ENCODE peak calls at places on chromosomes 6 and 20, in nine cellular contexts. V, F, G, U, J, I, D, O and P are unnamed samples.
A peak's percentile ranks its signal among the peaks of the same experiment; 100 is the strongest.

GRCh38 chr20:31695849-31696804 is 26.5 kb downstream of the BCL2L1 start:
- DNase-seq in V (no peak), F (no peak), G (peak; percentile 55), U (no peak), J (no peak), I (no peak), D (no peak), O (no peak), P (no peak)

GRCh38 chr6:125099211-125100017 is 54.2 kb upstream of the TPD52L1 start:
- DNase-seq in V (peak; percentile 64), F (peak; percentile 79), G (peak; percentile 63), U (peak; percentile 73), J (peak; percentile 58), I (peak; percentile 58), D (no peak), O (no peak), P (peak; percentile 46)

GRCh38 chr6:19153270-19153980 is 683.7 kb upstream of the ID4 start:
- DNase-seq in V (no peak), F (no peak), G (no peak), U (no peak), J (no peak), I (no peak), D (peak; percentile 17), O (no peak), P (no peak)

GRCh38 chr6:164208371-164208770 is 793.9 kb downstream of the QKI start:
- DNase-seq in V (no peak), F (no peak), G (no peak), U (no peak), J (no peak), I (no peak), D (no peak), O (no peak), P (no peak)

GRCh38 chr6:10269814-10270472 is 144.9 kb downstream of the TFAP2A start:
- DNase-seq in V (no peak), F (no peak), G (no peak), U (no peak), J (no peak), I (no peak), D (no peak), O (no peak), P (no peak)

GRCh38 chr20:2692036-2692885 is at the start of gene EBF4:
- DNase-seq in V (peak; percentile 68), F (peak; percentile 30), G (peak; percentile 61), U (peak; percentile 53), J (no peak), I (peak; percentile 40), D (no peak), O (peak; percentile 15), P (peak; percentile 65)

GRCh38 chr6:169807219-169807618 is 55.8 kb downstream of the ERMARD start:
- DNase-seq in V (peak; percentile 25), F (no peak), G (no peak), U (no peak), J (no peak), I (no peak), D (no peak), O (no peak), P (no peak)

GRCh38 chr20:41095110-41095969 is 42.0 kb upstream of the PLCG1 start:
- DNase-seq in V (peak; percentile 73), F (peak; percentile 11), G (peak; percentile 46), U (peak; percentile 4), J (peak; percentile 37), I (peak; percentile 67), D (no peak), O (peak; percentile 46), P (no peak)

GRCh38 chr6:170093658-170094596 is 197.0 kb downstream of the DLL1 start:
- DNase-seq in V (no peak), F (no peak), G (no peak), U (no peak), J (no peak), I (no peak), D (no peak), O (no peak), P (no peak)

GRCh38 chr6:14721103-14721758 is 524.6 kb upstream of the JARID2 start:
- DNase-seq in V (peak; percentile 94), F (no peak), G (no peak), U (no peak), J (peak; percentile 8), I (no peak), D (no peak), O (no peak), P (no peak)

GRCh38 chr20:24469116-24470030 is at the start of gene SYNDIG1:
- DNase-seq in V (no peak), F (peak; percentile 86), G (peak; percentile 37), U (peak; percentile 55), J (peak; percentile 59), I (peak; percentile 44), D (no peak), O (no peak), P (peak; percentile 54)

GRCh38 chr6:141077355-141078333 is 1055.1 kb upstream of the GJE1 start:
- DNase-seq in V (peak; percentile 63), F (no peak), G (no peak), U (no peak), J (peak; percentile 28), I (no peak), D (no peak), O (no peak), P (no peak)

GRCh38 chr6:167130712-167131684 is 8.1 kb downstream of the CCR6 start:
- DNase-seq in V (no peak), F (no peak), G (no peak), U (no peak), J (no peak), I (peak; percentile 37), D (no peak), O (no peak), P (no peak)

GRCh38 chr6:166543603-166544293 is 42.7 kb downstream of the RAMACL start:
- DNase-seq in V (no peak), F (no peak), G (no peak), U (no peak), J (no peak), I (no peak), D (no peak), O (no peak), P (no peak)

GRCh38 chr20:33531047-33531877 is 41.4 kb downstream of the CBFA2T2 start:
- DNase-seq in V (no peak), F (no peak), G (no peak), U (no peak), J (no peak), I (peak; percentile 45), D (no peak), O (no peak), P (no peak)

GRCh38 chr20:53595018-53595378 is 1.4 kb upstream of the ZNF217 start:
- DNase-seq in V (no peak), F (no peak), G (no peak), U (no peak), J (no peak), I (no peak), D (no peak), O (no peak), P (no peak)

GRCh38 chr6:18388252-18388651 is 1.1 kb downstream of the RNF144B start:
- DNase-seq in V (no peak), F (no peak), G (no peak), U (no peak), J (no peak), I (no peak), D (no peak), O (no peak), P (no peak)

GRCh38 chr20:48701702-48702101 is 126.1 kb downstream of the PREX1 start:
- DNase-seq in V (no peak), F (no peak), G (no peak), U (no peak), J (no peak), I (no peak), D (no peak), O (no peak), P (no peak)

GRCh38 chr6:55567558-55567957 is 11.4 kb downstream of the HMGCLL1 start:
- DNase-seq in V (no peak), F (no peak), G (no peak), U (no peak), J (no peak), I (no peak), D (no peak), O (no peak), P (no peak)

GRCh38 chr6:150320450-150320849 is 48.4 kb upstream of the IYD start:
- DNase-seq in V (no peak), F (peak; percentile 22), G (peak; percentile 71), U (no peak), J (no peak), I (no peak), D (no peak), O (no peak), P (no peak)